ENCODE peak calls at places on chromosomes 16 and 17, in five cellular contexts. One of them, this sample, is unnamed.

GRCh38 chr17:21573961-21574610 is 118.2 kb upstream of the KCNJ18 start:
- DNase-seq in cardiac fibroblast: peak; percentile 88
- DNase-seq in DMS 273 treated with DMSO at 0.1 percent for 48 hours: no peak
- DNase-seq in activated effector memory CD4-positive, alpha-beta T cell treated with anti-CD3 and anti-CD28 coated beads, Interleukin-2, amount 50 U/mL, for 16 hours: peak; percentile 79
- DNase-seq in T follicular helper cell: peak; percentile 33
- DNase-seq in this sample: no peak

GRCh38 chr17:76161619-76162222 is 20.7 kb upstream of the FOXJ1 start:
- DNase-seq in activated effector memory CD4-positive, alpha-beta T cell treated with anti-CD3 and anti-CD28 coated beads, Interleukin-2, amount 50 U/mL, for 16 hours: no peak
- DNase-seq in DMS 273 treated with DMSO at 0.1 percent for 48 hours: no peak
- DNase-seq in cardiac fibroblast: no peak
- DNase-seq in T follicular helper cell: no peak
- DNase-seq in this sample: no peak

GRCh38 chr17:19237389-19238166 is 412 bp downstream of the EPN2 start:
- DNase-seq in activated effector memory CD4-positive, alpha-beta T cell treated with anti-CD3 and anti-CD28 coated beads, Interleukin-2, amount 50 U/mL, for 16 hours: no peak
- DNase-seq in cardiac fibroblast: no peak
- DNase-seq in T follicular helper cell: peak; percentile 0
- DNase-seq in DMS 273 treated with DMSO at 0.1 percent for 48 hours: no peak
- DNase-seq in this sample: no peak

GRCh38 chr17:13297198-13297597 is 279.4 kb upstream of the ELAC2 start:
- DNase-seq in activated effector memory CD4-positive, alpha-beta T cell treated with anti-CD3 and anti-CD28 coated beads, Interleukin-2, amount 50 U/mL, for 16 hours: no peak
- DNase-seq in DMS 273 treated with DMSO at 0.1 percent for 48 hours: no peak
- DNase-seq in T follicular helper cell: no peak
- DNase-seq in cardiac fibroblast: no peak
- DNase-seq in this sample: no peak

GRCh38 chr17:81701288-81702071 is 1.7 kb upstream of the MRPL12 start:
- DNase-seq in activated effector memory CD4-positive, alpha-beta T cell treated with anti-CD3 and anti-CD28 coated beads, Interleukin-2, amount 50 U/mL, for 16 hours: no peak
- DNase-seq in cardiac fibroblast: no peak
- DNase-seq in T follicular helper cell: no peak
- DNase-seq in DMS 273 treated with DMSO at 0.1 percent for 48 hours: no peak
- DNase-seq in this sample: no peak

GRCh38 chr16:66308096-66308495 is 58.4 kb upstream of the CDH5 start:
- DNase-seq in activated effector memory CD4-positive, alpha-beta T cell treated with anti-CD3 and anti-CD28 coated beads, Interleukin-2, amount 50 U/mL, for 16 hours: peak; percentile 22
- DNase-seq in T follicular helper cell: no peak
- DNase-seq in DMS 273 treated with DMSO at 0.1 percent for 48 hours: no peak
- DNase-seq in cardiac fibroblast: no peak
- DNase-seq in this sample: no peak

GRCh38 chr16:58114827-58115825 is 14.1 kb downstream of the CFAP20 start:
- DNase-seq in T follicular helper cell: no peak
- DNase-seq in DMS 273 treated with DMSO at 0.1 percent for 48 hours: no peak
- DNase-seq in cardiac fibroblast: peak; percentile 52
- DNase-seq in activated effector memory CD4-positive, alpha-beta T cell treated with anti-CD3 and anti-CD28 coated beads, Interleukin-2, amount 50 U/mL, for 16 hours: peak; percentile 57
- DNase-seq in this sample: no peak

GRCh38 chr17:80824549-80825470 is 166.8 kb upstream of the CHMP6 start:
- DNase-seq in DMS 273 treated with DMSO at 0.1 percent for 48 hours: no peak
- DNase-seq in T follicular helper cell: no peak
- DNase-seq in cardiac fibroblast: no peak
- DNase-seq in activated effector memory CD4-positive, alpha-beta T cell treated with anti-CD3 and anti-CD28 coated beads, Interleukin-2, amount 50 U/mL, for 16 hours: peak; percentile 53
- DNase-seq in this sample: no peak

GRCh38 chr17:74008196-74008595 is 195.3 kb upstream of the RPL38 start:
- DNase-seq in DMS 273 treated with DMSO at 0.1 percent for 48 hours: no peak
- DNase-seq in T follicular helper cell: no peak
- DNase-seq in cardiac fibroblast: no peak
- DNase-seq in activated effector memory CD4-positive, alpha-beta T cell treated with anti-CD3 and anti-CD28 coated beads, Interleukin-2, amount 50 U/mL, for 16 hours: peak; percentile 65
- DNase-seq in this sample: peak; percentile 31

GRCh38 chr17:81221371-81221841 is 1.4 kb downstream of the CEP131 start:
- DNase-seq in DMS 273 treated with DMSO at 0.1 percent for 48 hours: no peak
- DNase-seq in T follicular helper cell: no peak
- DNase-seq in activated effector memory CD4-positive, alpha-beta T cell treated with anti-CD3 and anti-CD28 coated beads, Interleukin-2, amount 50 U/mL, for 16 hours: no peak
- DNase-seq in cardiac fibroblast: no peak
- DNase-seq in this sample: no peak

GRCh38 chr16:81810894-81811538 is 31.9 kb downstream of the PLCG2 start:
- DNase-seq in DMS 273 treated with DMSO at 0.1 percent for 48 hours: no peak
- DNase-seq in cardiac fibroblast: no peak
- DNase-seq in T follicular helper cell: no peak
- DNase-seq in activated effector memory CD4-positive, alpha-beta T cell treated with anti-CD3 and anti-CD28 coated beads, Interleukin-2, amount 50 U/mL, for 16 hours: no peak
- DNase-seq in this sample: no peak

GRCh38 chr16:19515765-19516164 is 6.1 kb downstream of the GDE1 start:
- DNase-seq in DMS 273 treated with DMSO at 0.1 percent for 48 hours: no peak
- DNase-seq in activated effector memory CD4-positive, alpha-beta T cell treated with anti-CD3 and anti-CD28 coated beads, Interleukin-2, amount 50 U/mL, for 16 hours: no peak
- DNase-seq in cardiac fibroblast: no peak
- DNase-seq in T follicular helper cell: no peak
- DNase-seq in this sample: no peak

GRCh38 chr17:4678448-4679026 is 25.4 kb downstream of the PELP1 start:
- DNase-seq in T follicular helper cell: no peak
- DNase-seq in DMS 273 treated with DMSO at 0.1 percent for 48 hours: no peak
- DNase-seq in cardiac fibroblast: peak; percentile 72
- DNase-seq in activated effector memory CD4-positive, alpha-beta T cell treated with anti-CD3 and anti-CD28 coated beads, Interleukin-2, amount 50 U/mL, for 16 hours: no peak
- DNase-seq in this sample: no peak

GRCh38 chr16:46765050-46765449 is 16.9 kb upstream of the MYLK3 start:
- DNase-seq in T follicular helper cell: no peak
- DNase-seq in cardiac fibroblast: peak; percentile 68
- DNase-seq in activated effector memory CD4-positive, alpha-beta T cell treated with anti-CD3 and anti-CD28 coated beads, Interleukin-2, amount 50 U/mL, for 16 hours: no peak
- DNase-seq in DMS 273 treated with DMSO at 0.1 percent for 48 hours: no peak
- DNase-seq in this sample: no peak

GRCh38 chr17:58997756-58998553 is 108.7 kb downstream of the TRIM37 start:
- DNase-seq in activated effector memory CD4-positive, alpha-beta T cell treated with anti-CD3 and anti-CD28 coated beads, Interleukin-2, amount 50 U/mL, for 16 hours: no peak
- DNase-seq in T follicular helper cell: no peak
- DNase-seq in DMS 273 treated with DMSO at 0.1 percent for 48 hours: no peak
- DNase-seq in cardiac fibroblast: no peak
- DNase-seq in this sample: no peak

GRCh38 chr16:83651871-83652270 is 155.9 kb upstream of the HSBP1 start:
- DNase-seq in activated effector memory CD4-positive, alpha-beta T cell treated with anti-CD3 and anti-CD28 coated beads, Interleukin-2, amount 50 U/mL, for 16 hours: no peak
- DNase-seq in T follicular helper cell: no peak
- DNase-seq in DMS 273 treated with DMSO at 0.1 percent for 48 hours: no peak
- DNase-seq in cardiac fibroblast: no peak
- DNase-seq in this sample: no peak

GRCh38 chr16:18983565-18984424 is at the start of gene TMC7:
- DNase-seq in DMS 273 treated with DMSO at 0.1 percent for 48 hours: peak; percentile 58
- DNase-seq in cardiac fibroblast: peak; percentile 83
- DNase-seq in T follicular helper cell: no peak
- DNase-seq in activated effector memory CD4-positive, alpha-beta T cell treated with anti-CD3 and anti-CD28 coated beads, Interleukin-2, amount 50 U/mL, for 16 hours: no peak
- DNase-seq in this sample: peak; percentile 38

GRCh38 chr16:88769617-88770458 is 15.2 kb downstream of the PIEZO1 start:
- DNase-seq in T follicular helper cell: no peak
- DNase-seq in DMS 273 treated with DMSO at 0.1 percent for 48 hours: no peak
- DNase-seq in cardiac fibroblast: no peak
- DNase-seq in activated effector memory CD4-positive, alpha-beta T cell treated with anti-CD3 and anti-CD28 coated beads, Interleukin-2, amount 50 U/mL, for 16 hours: no peak
- DNase-seq in this sample: no peak

GRCh38 chr17:12730931-12731521 is 58.3 kb upstream of the ARHGAP44 start:
- DNase-seq in activated effector memory CD4-positive, alpha-beta T cell treated with anti-CD3 and anti-CD28 coated beads, Interleukin-2, amount 50 U/mL, for 16 hours: no peak
- DNase-seq in T follicular helper cell: no peak
- DNase-seq in DMS 273 treated with DMSO at 0.1 percent for 48 hours: no peak
- DNase-seq in cardiac fibroblast: peak; percentile 49
- DNase-seq in this sample: no peak

GRCh38 chr16:53695070-53695469 is 8.6 kb downstream of the RPGRIP1L start:
- DNase-seq in T follicular helper cell: no peak
- DNase-seq in activated effector memory CD4-positive, alpha-beta T cell treated with anti-CD3 and anti-CD28 coated beads, Interleukin-2, amount 50 U/mL, for 16 hours: no peak
- DNase-seq in DMS 273 treated with DMSO at 0.1 percent for 48 hours: no peak
- DNase-seq in cardiac fibroblast: no peak
- DNase-seq in this sample: no peak

GRCh38 chr17:64447526-64447925 is 1.4 kb upstream of the MILR1 start:
- DNase-seq in cardiac fibroblast: no peak
- DNase-seq in T follicular helper cell: no peak
- DNase-seq in DMS 273 treated with DMSO at 0.1 percent for 48 hours: no peak
- DNase-seq in activated effector memory CD4-positive, alpha-beta T cell treated with anti-CD3 and anti-CD28 coated beads, Interleukin-2, amount 50 U/mL, for 16 hours: no peak
- DNase-seq in this sample: no peak

GRCh38 chr17:27218041-27218440 is 75.9 kb upstream of the WSB1 start:
- DNase-seq in cardiac fibroblast: no peak
- DNase-seq in activated effector memory CD4-positive, alpha-beta T cell treated with anti-CD3 and anti-CD28 coated beads, Interleukin-2, amount 50 U/mL, for 16 hours: no peak
- DNase-seq in T follicular helper cell: no peak
- DNase-seq in DMS 273 treated with DMSO at 0.1 percent for 48 hours: no peak
- DNase-seq in this sample: no peak

GRCh38 chr17:77664097-77664729 is 294.3 kb upstream of the TNRC6C start:
- DNase-seq in DMS 273 treated with DMSO at 0.1 percent for 48 hours: no peak
- DNase-seq in cardiac fibroblast: no peak
- DNase-seq in activated effector memory CD4-positive, alpha-beta T cell treated with anti-CD3 and anti-CD28 coated beads, Interleukin-2, amount 50 U/mL, for 16 hours: peak; percentile 59
- DNase-seq in T follicular helper cell: no peak
- DNase-seq in this sample: no peak

This sample was measured in NCI-H1436 treated with DMSO at 0.1 percent for 48 hours.